ENCODE peak calls at places on chromosome 5, in six cellular contexts. S, V, A, B, H and I are unnamed samples.
A peak's percentile ranks its signal among the peaks of the same experiment; 100 is the strongest.

GRCh38 chr5:68565427-68565826 is 349.9 kb downstream of the PIK3R1 start:
- DNase-seq in S (no peak), V (no peak), A (no peak), B (no peak), H (no peak), I (no peak)

GRCh38 chr5:132387649-132388117 is 18.2 kb downstream of the SLC22A5 start:
- DNase-seq in S (peak; percentile 91), V (peak; percentile 77), A (peak; percentile 92), B (peak; percentile 74), H (peak; percentile 86), I (no peak)

GRCh38 chr5:157509587-157509986 is 49.6 kb downstream of the NIPAL4 start:
- DNase-seq in S (no peak), V (no peak), A (no peak), B (no peak), H (no peak), I (no peak)

GRCh38 chr5:98902733-98903132 is 26.1 kb downstream of the CHD1 start:
- DNase-seq in S (no peak), V (no peak), A (no peak), B (no peak), H (no peak), I (no peak)

GRCh38 chr5:167233507-167233906 is 1057.9 kb upstream of the WWC1 start:
- DNase-seq in S (no peak), V (no peak), A (no peak), B (no peak), H (no peak), I (no peak)

GRCh38 chr5:126339215-126339805 is 83.9 kb upstream of the GRAMD2B start:
- DNase-seq in S (no peak), V (peak; percentile 58), A (peak; percentile 85), B (peak; percentile 30), H (no peak), I (peak; percentile 35)

GRCh38 chr5:180718810-180719453 is 20.9 kb downstream of the OR2Y1 start:
- DNase-seq in S (no peak), V (peak; percentile 52), A (peak; percentile 60), B (peak; percentile 20), H (no peak), I (no peak)

GRCh38 chr5:45355189-45355992 is 340.8 kb downstream of the HCN1 start:
- DNase-seq in S (no peak), V (no peak), A (no peak), B (no peak), H (no peak), I (no peak)

GRCh38 chr5:145483211-145483610 is 351.9 kb downstream of the PRELID2 start:
- DNase-seq in S (no peak), V (no peak), A (no peak), B (no peak), H (no peak), I (no peak)

GRCh38 chr5:95768731-95769130 is 37.6 kb downstream of the RHOBTB3 start:
- DNase-seq in S (no peak), V (peak; percentile 48), A (no peak), B (no peak), H (no peak), I (no peak)

GRCh38 chr5:315488-316209 is 5.9 kb upstream of the AHRR start:
- DNase-seq in S (no peak), V (no peak), A (no peak), B (no peak), H (no peak), I (peak; percentile 43)

GRCh38 chr5:112374356-112374755 is 44.7 kb downstream of the EPB41L4A start:
- DNase-seq in S (no peak), V (no peak), A (no peak), B (no peak), H (no peak), I (no peak)

GRCh38 chr5:179274321-179275315 is 70.6 kb downstream of the ADAMTS2 start:
- DNase-seq in S (peak; percentile 60), V (no peak), A (no peak), B (no peak), H (no peak), I (peak; percentile 84)

GRCh38 chr5:179238628-179238970 is 106.7 kb downstream of the ADAMTS2 start:
- DNase-seq in S (peak; percentile 42), V (no peak), A (no peak), B (no peak), H (peak; percentile 40), I (no peak)

GRCh38 chr5:150164640-150165039 is 1.9 kb upstream of the CDX1 start:
- DNase-seq in S (peak; percentile 88), V (no peak), A (no peak), B (no peak), H (no peak), I (no peak)

GRCh38 chr5:44321176-44321575 is 68.0 kb downstream of the FGF10 start:
- DNase-seq in S (no peak), V (no peak), A (no peak), B (no peak), H (no peak), I (no peak)

GRCh38 chr5:44318883-44319282 is 70.3 kb downstream of the FGF10 start:
- DNase-seq in S (no peak), V (no peak), A (no peak), B (no peak), H (no peak), I (no peak)

DNA sequence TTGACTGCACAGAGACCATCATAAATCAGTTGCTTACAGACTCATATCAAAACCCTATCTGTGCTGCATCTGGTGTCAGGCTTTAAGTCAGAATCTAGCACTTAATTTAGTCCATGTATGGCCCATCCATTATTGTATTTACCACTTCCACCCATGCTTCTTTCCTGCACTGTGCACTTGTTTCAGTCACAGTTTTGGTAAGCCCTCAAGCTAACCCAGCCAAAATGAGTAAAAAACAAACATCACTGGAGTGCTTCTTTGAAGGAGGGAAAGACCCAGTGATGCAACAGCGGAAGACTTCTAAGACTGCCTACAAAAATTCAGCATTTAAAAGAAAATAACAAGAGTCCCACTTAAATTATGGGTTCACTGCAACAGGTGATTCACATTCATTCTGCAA is 69.0 kb downstream of the FGF10 start:
- DNase-seq in S (no peak), V (no peak), A (no peak), B (no peak), H (no peak), I (no peak)
- H3K36me3 ChIP-seq in S (no peaks in the 10 kb centered on the region), V (no peaks in the 10 kb centered on the region), A (no peaks in the 10 kb centered on the region), B (no peaks in the 10 kb centered on the region), H (no peaks in the 10 kb centered on the region), I (no peaks in the 10 kb centered on the region)

DNA sequence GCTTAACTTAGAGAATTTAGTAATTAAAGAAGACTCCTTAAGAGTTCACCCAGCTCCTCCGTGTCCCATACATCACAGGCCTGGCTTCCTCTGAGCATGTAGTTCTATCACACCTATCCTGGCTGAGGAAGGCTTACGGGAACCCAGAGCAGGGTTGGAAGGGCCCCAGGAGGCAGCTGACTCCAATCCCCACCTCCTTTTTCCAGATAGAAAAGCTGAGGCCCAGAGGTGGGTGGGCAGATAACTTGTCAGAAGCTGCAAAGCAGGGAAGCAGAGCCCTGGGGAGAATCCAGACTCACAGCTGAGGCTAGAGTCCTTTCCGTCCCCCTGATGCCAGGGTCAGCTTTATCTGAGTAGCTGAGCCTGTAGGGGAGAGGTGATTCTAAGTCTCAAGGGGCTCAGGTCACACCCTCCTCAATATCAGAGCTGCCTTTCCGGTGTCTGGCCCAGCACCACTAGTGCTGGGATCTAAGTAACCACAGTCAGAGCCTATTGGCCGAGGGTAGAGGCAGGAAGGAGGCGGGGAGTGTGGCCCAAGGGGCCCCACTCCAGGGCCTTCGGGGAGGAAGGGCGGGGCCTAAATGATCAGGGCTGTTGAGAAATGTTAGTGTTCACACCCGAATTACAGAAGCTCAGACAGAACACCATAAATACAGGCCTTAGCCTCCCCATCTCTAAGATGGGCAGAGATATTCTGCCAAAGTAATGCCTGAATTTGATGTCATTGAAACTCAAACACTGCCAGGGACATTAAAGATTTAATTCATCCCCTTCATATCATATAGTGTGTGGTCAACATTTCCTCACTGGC is 9.9 kb downstream of the CCDC69 start:
- DNase-seq in S (peak; percentile 91), V (peak; percentile 85), A (peak; percentile 64), B (no peak), H (peak; percentile 85), I (peak; percentile 76)
- H3K4me3 ChIP-seq in S (no peak overlapping the region), V (no peak overlapping the region), A (no peak overlapping the region), B (no peak overlapping the region), H (no peak overlapping the region), I (no peak overlapping the region)

GRCh38 chr5:171407234-171407633 is 12.2 kb upstream of the FGF18 start:
- DNase-seq in S (no peak), V (no peak), A (no peak), B (no peak), H (no peak), I (no peak)
- H3K36me3 ChIP-seq in S (peaks cover 24% of the 10 kb centered on the region), V (peaks cover 5% of the 10 kb centered on the region), A (peaks cover 10% of the 10 kb centered on the region), B (peaks cover 62% of the 10 kb centered on the region), H (peaks cover 43% of the 10 kb centered on the region), I (peaks cover 40% of the 10 kb centered on the region)

GRCh38 chr5:36854402-36855140 is 22.0 kb upstream of the NIPBL start:
- DNase-seq in S (no peak), V (peak; percentile 40), A (no peak), B (no peak), H (no peak), I (peak; percentile 49)
- H3K4me3 ChIP-seq in S (no peak overlapping the region), V (no peak overlapping the region), A (no peak overlapping the region), B (no peak overlapping the region), H (no peak overlapping the region), I (no peak overlapping the region)

DNA sequence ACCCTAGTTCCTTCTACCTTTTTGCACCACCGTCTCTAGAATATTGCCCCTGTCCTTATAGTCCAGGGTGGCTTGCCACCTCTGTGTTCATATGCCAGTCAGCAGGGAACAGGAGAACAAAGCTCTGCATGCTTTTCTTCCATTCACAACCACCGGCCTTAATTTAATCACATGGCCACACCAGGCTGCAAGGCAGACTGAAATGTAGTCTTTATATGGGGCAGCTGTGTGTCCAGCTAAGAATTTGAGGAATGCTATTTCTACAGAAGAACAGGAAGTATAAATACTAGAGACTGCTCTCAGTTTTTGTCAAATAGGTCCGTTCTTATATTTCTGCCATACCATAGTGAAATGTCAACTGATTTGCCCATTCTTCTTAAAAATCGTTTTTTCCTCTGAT is 5.8 kb downstream of the C5orf22 start:
- DNase-seq in S (no peak), V (no peak), A (no peak), B (no peak), H (no peak), I (no peak)
- H3K36me3 ChIP-seq in S (peaks cover 36% of the 10 kb centered on the region), V (peaks cover 1% of the 10 kb centered on the region), A (no peaks in the 10 kb centered on the region), B (peaks cover 64% of the 10 kb centered on the region), H (peaks cover 73% of the 10 kb centered on the region), I (peaks cover 14% of the 10 kb centered on the region)

GRCh38 chr5:77995793-77996409 is 219.8 kb upstream of the TBCA start:
- DNase-seq in S (no peak), V (no peak), A (no peak), B (no peak), H (no peak), I (no peak)

GRCh38 chr5:77994943-77995342 is 218.8 kb upstream of the TBCA start:
- DNase-seq in S (no peak), V (no peak), A (no peak), B (no peak), H (no peak), I (no peak)

GRCh38 chr5:77993799-77994318 is 217.7 kb upstream of the TBCA start:
- DNase-seq in S (no peak), V (no peak), A (no peak), B (no peak), H (no peak), I (peak; percentile 60)

GRCh38 chr5:77991084-77991483 is 214.9 kb upstream of the TBCA start:
- DNase-seq in S (no peak), V (peak; percentile 23), A (no peak), B (no peak), H (no peak), I (peak; percentile 74)

DNA sequence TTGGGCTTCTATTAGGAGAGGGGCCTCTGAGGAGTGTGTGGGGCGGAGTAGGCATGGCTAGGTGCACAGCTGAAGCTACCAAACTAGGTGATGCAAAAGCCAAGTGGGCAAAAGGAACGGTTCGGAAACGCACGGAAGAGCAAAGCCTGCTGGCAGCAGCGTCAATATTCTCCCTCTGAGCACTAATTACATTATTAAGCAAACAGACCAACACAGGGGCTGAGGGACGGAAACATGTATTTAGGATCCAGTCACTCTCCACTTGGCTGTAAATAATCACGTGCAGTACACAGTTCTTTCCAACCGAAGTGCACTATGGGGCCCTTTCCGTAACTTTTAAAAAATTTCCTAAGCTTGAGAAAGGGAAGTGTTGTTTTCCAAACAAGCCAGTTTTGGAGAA is 217.0 kb upstream of the TBCA start:
- DNase-seq in S (no peak), V (no peak), A (no peak), B (no peak), H (no peak), I (no peak)
- H3K4me3 ChIP-seq in S (no peak overlapping the region), V (no peak overlapping the region), A (no peak overlapping the region), B (no peak overlapping the region), H (no peak overlapping the region), I (no peak overlapping the region)